ENCODE peak calls at places on chromosome 22, in four cellular contexts. H is HepG2, K is H1, P is GM12878. L is an unnamed sample.

GRCh38 chr22:44622147-44622427 is 79.9 kb upstream of the PRR5 start:
- DNase-seq in H (no peak), K (no peak), P (no peak), L (no peak)

GRCh38 chr22:22386602-22387385 is 121.7 kb downstream of the ZNF280B start:
- DNase-seq in H (peak), K (no peak), P (no peak), L (no peak)

GRCh38 chr22:47862394-47862793 is 1099.9 kb downstream of the TBC1D22A start:
- DNase-seq in H (no peak), K (no peak), P (no peak), L (no peak)

GRCh38 chr22:20750461-20751184 is 23.3 kb upstream of the SERPIND1 start:
- DNase-seq in H (no peak), K (no peak), P (peak), L (no peak)

GRCh38 chr22:33111491-33111890 is 53.3 kb upstream of the SYN3 start:
- DNase-seq in H (no peak), K (no peak), P (no peak), L (no peak)

GRCh38 chr22:19704355-19705015 is 9.8 kb upstream of the SEPTIN5 start:
- DNase-seq in H (no peak), K (no peak), P (no peak), L (no peak)

GRCh38 chr22:20946080-20946986 is 20.7 kb upstream of the AIFM3 start:
- DNase-seq in H (no peak), K (no peak), P (no peak), L (no peak)

GRCh38 chr22:41816241-41816640 is 15.8 kb downstream of the CCDC134 start:
- DNase-seq in H (no peak), K (no peak), P (no peak), L (no peak)

GRCh38 chr22:19178659-19179471 is at the start of gene SLC25A1:
- DNase-seq in H (peak), K (peak), P (peak), L (peak)

GRCh38 chr22:28977050-28977449 is 84.6 kb downstream of the C22orf31 start:
- DNase-seq in H (no peak), K (no peak), P (no peak), L (no peak)

GRCh38 chr22:19353363-19354131 is 62.0 kb upstream of the CLTCL1 start:
- DNase-seq in H (no peak), K (no peak), P (no peak), L (no peak)

GRCh38 chr22:20256562-20257473 is 11.3 kb downstream of the RTN4R start:
- DNase-seq in H (no peak), K (no peak), P (no peak), L (no peak)

GRCh38 chr22:19749876-19750275 is 10.7 kb upstream of the TBX1 start:
- DNase-seq in H (no peak), K (no peak), P (no peak), L (no peak)

GRCh38 chr22:37623075-37624016 is 14.7 kb downstream of the GGA1 start:
- DNase-seq in H (peak), K (peak), P (no peak), L (no peak)

GRCh38 chr22:22128440-22128839 is 116.1 kb upstream of the VPREB1 start:
- DNase-seq in H (no peak), K (no peak), P (no peak), L (no peak)

GRCh38 chr22:17949926-17950473 is 74.4 kb downstream of the MICAL3 start:
- DNase-seq in H (no peak), K (no peak), P (no peak), L (no peak)

GRCh38 chr22:43094085-43094484 is 4.9 kb upstream of the TTLL1 start:
- DNase-seq in H (peak), K (no peak), P (no peak), L (no peak)

GRCh38 chr22:40289991-40290459 is 56.3 kb upstream of the ADSL start:
- DNase-seq in H (no peak), K (no peak), P (peak), L (no peak)

GRCh38 chr22:42621505-42622002 is 6.9 kb upstream of the POLDIP3 start:
- DNase-seq in H (peak), K (peak), P (no peak), L (peak)

GRCh38 chr22:37610480-37611148 is 2.0 kb downstream of the GGA1 start:
- DNase-seq in H (no peak), K (no peak), P (no peak), L (no peak)

GRCh38 chr22:44646668-44647067 is 55.3 kb upstream of the PRR5 start:
- DNase-seq in H (no peak), K (no peak), P (no peak), L (no peak)

GRCh38 chr22:41197808-41198585 is 7.1 kb upstream of the L3MBTL2 start:
- DNase-seq in H (no peak), K (no peak), P (no peak), L (no peak)

GRCh38 chr22:48596111-48596860 is 1231.4 kb downstream of the BRD1 start:
- DNase-seq in H (no peak), K (no peak), P (no peak), L (no peak)

GRCh38 chr22:22060200-22061084 is 77.9 kb upstream of the TOP3B start:
- DNase-seq in H (peak), K (peak), P (no peak), L (peak)

GRCh38 chr22:43257549-43257948 is 70.6 kb upstream of the TTLL12 start:
- DNase-seq in H (no peak), K (no peak), P (no peak), L (no peak)

GRCh38 chr22:45263790-45264269 is 20.9 kb upstream of the UPK3A start:
- DNase-seq in H (peak), K (peak), P (no peak), L (no peak)

GRCh38 chr22:45446216-45446615 is 32.7 kb downstream of the RIBC2 start:
- DNase-seq in H (no peak), K (no peak), P (no peak), L (no peak)

GRCh38 chr22:29266564-29267461 is 968 bp downstream of the RHBDD3 start:
- DNase-seq in H (no peak), K (no peak), P (no peak), L (no peak)

GRCh38 chr22:44782286-44782830 is 30.0 kb downstream of the ARHGAP8 start:
- DNase-seq in H (no peak), K (no peak), P (no peak), L (no peak)

GRCh38 chr22:37485006-37485713 is 1.0 kb downstream of the MFNG start:
- DNase-seq in H (no peak), K (no peak), P (no peak), L (no peak)

GRCh38 chr22:42270512-42271190 is at the start of gene TCF20:
- DNase-seq in H (peak), K (peak), P (no peak), L (no peak)

GRCh38 chr22:48091656-48092223 is 1329.3 kb downstream of the TBC1D22A start:
- DNase-seq in H (no peak), K (no peak), P (no peak), L (no peak)

GRCh38 chr22:43085658-43086606 is 3.3 kb downstream of the TTLL1 start:
- DNase-seq in H (no peak), K (no peak), P (peak), L (no peak)

GRCh38 chr22:21984793-21985192 is 2.2 kb upstream of the TOP3B start:
- DNase-seq in H (no peak), K (peak), P (no peak), L (peak)

GRCh38 chr22:31086703-31087330 is 5.7 kb downstream of the SMTN start:
- DNase-seq in H (no peak), K (no peak), P (no peak), L (no peak)
- TF ChIP-seq ZNF274 in H (no peak), K (no peak), P (no peak), L (no peak)

DNA sequence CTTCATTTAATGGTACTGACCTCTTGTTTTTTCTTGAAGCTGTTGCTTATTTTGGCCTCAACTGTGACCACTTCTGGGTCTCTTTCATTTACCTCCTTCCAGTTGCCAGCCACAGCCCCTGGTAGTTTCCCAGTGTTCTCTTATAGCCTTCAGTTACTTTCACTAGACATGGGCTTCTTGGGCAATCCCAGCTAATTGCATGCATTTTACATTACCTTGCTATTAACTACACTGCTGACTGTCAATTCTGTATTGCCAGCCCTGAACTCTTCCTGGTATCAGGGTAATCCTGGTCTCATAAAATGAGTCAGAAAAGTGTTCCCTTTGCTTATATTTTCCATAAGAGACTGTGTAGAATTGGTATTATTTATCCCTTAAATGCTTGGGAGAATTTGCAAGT is 195.8 kb upstream of the LARGE1 start:
- DNase-seq in H (no peak), K (no peak), P (no peak), L (no peak)
- TF ChIP-seq SUZ12 in H (no peak), K (no peak), P (no peak), L (no peak)

GRCh38 chr22:27874185-27874584 is 44.9 kb downstream of the PITPNB start:
- DNase-seq in H (no peak), K (no peak), P (no peak), L (no peak)

GRCh38 chr22:27874756-27875155 is 44.3 kb downstream of the PITPNB start:
- DNase-seq in H (no peak), K (no peak), P (no peak), L (no peak)

GRCh38 chr22:27876684-27877083 is 42.4 kb downstream of the PITPNB start:
- DNase-seq in H (no peak), K (no peak), P (no peak), L (no peak)

GRCh38 chr22:27877501-27877900 is 41.6 kb downstream of the PITPNB start:
- DNase-seq in H (no peak), K (no peak), P (peak), L (no peak)

DNA sequence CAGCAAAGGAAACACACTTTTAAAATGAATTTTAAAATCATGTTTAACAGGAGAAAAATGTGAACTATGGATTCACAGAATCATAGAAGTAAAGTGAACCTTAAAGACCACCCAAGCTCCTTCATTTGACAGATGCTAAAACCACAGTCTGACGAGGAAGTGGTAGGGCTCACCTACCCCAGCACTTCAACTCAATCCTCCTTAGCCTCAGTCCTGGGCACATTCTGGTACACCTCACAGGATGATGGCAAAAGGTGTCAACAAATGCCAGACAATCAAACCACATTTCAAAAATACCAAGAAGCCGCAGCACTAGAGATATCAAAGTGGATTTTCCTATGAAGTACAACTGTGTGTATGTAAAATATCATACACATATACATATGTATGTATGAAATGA is 43.1 kb downstream of the PITPNB start:
- DNase-seq in H (no peak), K (no peak), P (no peak), L (no peak)
- H3K9ac ChIP-seq in H (no peak), K (no peak), P (no peak), L (no peak)

DNA sequence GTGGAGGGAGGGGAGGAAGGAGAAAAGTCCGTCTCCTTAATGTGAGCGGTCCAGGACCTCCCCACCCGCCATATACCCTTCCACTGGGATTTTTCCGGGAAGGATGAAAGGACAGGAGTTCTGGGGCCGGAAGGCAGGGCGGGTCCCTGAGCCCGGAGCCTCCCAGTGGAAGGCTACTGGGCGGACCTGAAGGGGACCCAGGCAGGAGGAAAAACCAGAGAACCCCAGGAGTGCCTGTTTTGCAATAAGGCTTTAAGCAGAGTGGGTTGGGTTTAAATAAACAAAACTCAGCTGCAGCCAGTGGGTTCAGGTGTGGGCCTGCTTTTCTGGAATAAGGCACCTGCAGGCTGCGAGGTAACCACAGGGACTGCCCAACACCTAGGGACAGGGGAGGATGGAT is 1.7 kb upstream of the CELSR1 start:
- DNase-seq in H (no peak), K (no peak), P (no peak), L (no peak)
- TF ChIP-seq ZNF274 in H (no peak), K (no peak), P (no peak), L (no peak)

DNA sequence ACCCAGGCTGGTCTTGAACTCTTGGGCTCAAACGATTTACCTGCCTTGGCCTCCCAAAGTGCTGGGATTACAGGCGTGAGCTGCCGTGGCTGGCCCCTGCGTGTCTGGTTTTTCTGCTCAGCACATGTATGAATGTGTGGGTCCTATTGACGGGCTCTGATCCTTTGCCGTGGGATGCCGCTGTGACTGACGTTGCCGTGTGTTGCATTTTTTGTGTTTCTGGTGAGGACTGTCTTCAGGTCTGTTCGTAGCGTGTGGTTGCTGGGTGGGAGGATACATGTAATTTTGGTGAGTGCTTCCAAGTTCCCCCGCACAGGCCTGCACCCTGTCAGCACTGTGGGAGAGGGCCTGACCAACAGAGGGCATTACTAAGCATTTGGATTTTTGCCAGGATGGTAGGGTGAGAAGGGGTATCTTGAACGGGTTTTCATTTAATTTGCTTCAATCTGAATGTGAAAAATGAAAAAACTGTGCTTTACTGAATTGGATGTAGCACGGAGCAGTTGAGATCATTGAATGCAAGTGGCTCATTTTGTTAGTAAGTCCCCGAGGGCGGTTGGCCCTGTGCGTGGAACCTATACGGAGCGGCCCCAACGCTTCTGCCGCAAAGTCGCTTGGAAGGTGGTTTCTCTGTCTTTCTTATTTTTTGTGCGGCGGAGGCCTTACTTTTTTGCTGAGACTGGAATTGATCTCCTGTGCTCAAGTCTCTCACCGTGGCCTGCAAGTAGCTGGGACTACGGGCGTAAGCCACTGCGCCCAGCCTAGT is 8.2 kb downstream of the ZBED4 start:
- DNase-seq in H (no peak), K (no peak), P (no peak), L (no peak)
- TF ChIP-seq SUZ12 in H (no peak), K (no peak), P (no peak), L (no peak)

DNA sequence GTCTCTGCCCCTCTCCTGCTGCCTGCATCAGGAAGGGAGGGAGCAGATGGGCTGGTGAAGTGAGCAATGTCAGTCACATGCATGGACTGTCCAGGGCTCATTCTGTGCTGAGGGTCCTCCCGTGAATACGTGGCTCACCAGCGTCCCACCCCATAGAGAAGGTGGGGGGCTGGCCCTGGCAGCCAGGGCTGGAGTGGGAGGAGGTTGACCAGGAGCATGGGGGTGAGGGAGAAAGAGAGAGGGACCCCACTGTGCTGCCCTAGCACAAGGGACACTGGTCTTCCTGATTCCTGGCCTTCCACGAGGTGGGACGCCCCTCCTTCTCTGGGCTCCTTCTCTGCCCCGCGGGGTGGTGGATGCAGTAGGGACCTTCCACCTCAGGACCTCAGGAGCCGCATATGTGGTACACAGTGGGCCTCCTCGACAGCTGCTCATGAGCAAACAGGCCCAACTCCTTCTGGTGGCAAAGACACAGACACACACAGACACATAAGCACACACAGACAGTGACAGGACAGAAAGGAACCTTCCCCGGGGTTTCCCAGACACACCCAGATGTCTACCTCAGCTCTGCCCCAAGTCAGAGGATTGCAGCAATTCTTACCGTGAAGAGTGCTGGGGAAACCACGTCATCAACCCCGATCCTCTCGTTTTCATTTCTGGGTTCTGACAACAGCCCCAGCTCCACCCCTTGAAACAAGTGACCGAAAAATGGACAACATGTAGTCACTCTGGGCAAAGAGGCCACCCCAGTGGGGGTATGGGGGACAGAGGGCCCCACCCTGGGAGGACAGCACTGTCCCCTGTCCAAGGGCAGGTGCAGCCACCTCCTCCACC is 3.6 kb upstream of the APOBEC3A start:
- DNase-seq in H (no peak), K (no peak), P (peak), L (no peak)
- H3K9ac ChIP-seq in H (no peak), K (no peak), P (peak), L (no peak)

DNA sequence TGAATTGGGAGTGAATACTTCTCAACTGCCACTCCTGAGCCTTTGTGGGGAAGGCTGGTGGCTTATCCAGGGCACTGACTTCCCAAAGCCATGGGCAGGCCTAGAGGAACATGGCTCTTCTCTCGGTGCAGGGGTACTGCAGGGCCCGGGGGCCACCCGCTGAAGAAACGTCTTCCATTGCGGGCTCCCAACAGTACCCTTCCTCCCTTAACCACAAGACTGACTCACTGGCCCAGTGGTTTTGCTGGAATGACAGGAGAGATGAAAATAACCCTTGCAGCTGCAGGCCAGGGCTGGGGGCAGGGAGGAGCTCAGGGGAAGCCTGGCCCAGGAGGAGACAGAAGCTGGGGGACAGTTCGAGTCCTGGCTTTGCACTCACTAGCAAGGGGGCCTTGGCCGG is 13.5 kb downstream of the TXN2 start:
- DNase-seq in H (no peak), K (no peak), P (no peak), L (no peak)
- TF ChIP-seq ZNF274 in H (no peak), K (no peak), P (no peak), L (no peak)

DNA sequence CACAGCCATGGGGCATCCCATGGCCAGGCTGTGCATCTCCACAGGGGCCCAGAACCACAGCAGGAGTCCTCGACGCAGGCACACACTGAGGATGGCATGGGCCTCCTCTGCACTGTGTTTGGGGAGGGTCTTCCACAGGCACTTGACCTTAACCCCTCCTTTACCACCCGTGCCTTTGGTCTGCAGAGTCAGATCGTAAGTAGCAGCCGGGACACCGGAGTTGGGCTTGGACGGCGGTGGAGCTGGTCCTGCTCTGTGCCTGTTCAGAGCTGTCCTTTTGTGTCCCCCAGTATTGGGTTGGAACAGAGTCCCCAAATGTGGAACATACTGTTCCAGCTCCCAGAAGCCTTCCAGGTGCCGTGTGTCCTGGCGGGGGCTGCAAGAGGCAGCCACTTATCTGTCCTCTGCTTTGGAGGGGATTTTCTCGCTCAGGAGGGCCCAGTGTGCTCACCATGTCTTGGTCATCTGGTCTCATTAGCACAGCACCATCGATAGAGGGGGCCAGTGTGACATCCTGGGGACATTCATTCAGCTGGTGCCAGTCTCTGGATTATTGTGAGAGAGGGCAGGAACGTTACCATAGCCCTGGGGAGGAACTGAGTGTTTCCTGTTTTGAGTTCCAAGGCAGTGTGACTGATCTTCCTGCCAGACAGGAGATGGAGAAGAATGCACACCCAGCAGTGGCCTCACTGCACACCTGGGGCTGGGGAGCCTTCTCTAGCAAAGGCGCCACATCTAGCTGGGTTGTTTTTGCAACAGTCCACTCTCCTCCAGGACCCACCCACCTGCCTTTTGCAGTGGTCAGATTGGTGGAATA is 12.4 kb downstream of the CRELD2 start:
- DNase-seq in H (peak), K (no peak), P (peak), L (no peak)
- TF ChIP-seq SUZ12 in H (no peak), K (no peak), P (no peak), L (no peak)

GRCh38 chr22:50603511-50604255 is 3.1 kb downstream of the MAPK8IP2 start:
- DNase-seq in H (no peak), K (no peak), P (no peak), L (no peak)
- H3K9ac ChIP-seq in H (no peak), K (no peak), P (no peak), L (no peak)